ENCODE peak calls at places on chromosomes 16 and 17, in nine cellular contexts. E is endothelial cell of umbilical vein; I is AG04450; P is adrenal gland; Q is CD8-positive, alpha-beta T cell; N is heart right ventricle; C is left ventricle myocardium inferior; G is ascending aorta; J is osteoblast. T is an unnamed sample.

GRCh38 chr16:19040400-19040799 is 27.0 kb upstream of the COQ7 start:
- DNase-seq in E (no peak), I (no peak), P (no peak), Q (no peak), N (no peak), C (no peak), G (no peak), J (no peak), T (no peak)

GRCh38 chr17:27746881-27747280 is 53.4 kb downstream of the NOS2 start:
- DNase-seq in E (no peak), I (no peak), P (no peak), Q (no peak), N (no peak), C (no peak), G (no peak), J (no peak), T (no peak)

GRCh38 chr16:50384500-50385122 is 15.8 kb upstream of the BRD7 start:
- DNase-seq in E (no peak), I (no peak), P (no peak), Q (no peak), N (no peak), C (no peak), G (no peak), J (no peak), T (no peak)

GRCh38 chr17:50806141-50806643 is 29.2 kb upstream of the WFIKKN2 start:
- DNase-seq in E (no peak), I (no peak), P (no peak), Q (no peak), N (no peak), C (no peak), G (no peak), J (peak; percentile 84), T (no peak)

GRCh38 chr17:11948791-11949190 is 48.5 kb downstream of the ZNF18 start:
- DNase-seq in E (no peak), I (peak; percentile 62), P (peak; percentile 83), Q (no peak), N (no peak), C (no peak), G (no peak), J (peak; percentile 92), T (no peak)

GRCh38 chr17:60901806-60902205 is 224.2 kb downstream of the BCAS3 start:
- DNase-seq in E (peak; percentile 7), I (peak; percentile 8), P (no peak), Q (no peak), N (no peak), C (no peak), G (no peak), J (peak; percentile 45), T (no peak)

GRCh38 chr16:73385701-73386100 is 337.8 kb upstream of the ZFHX3 start:
- DNase-seq in E (no peak), I (no peak), P (no peak), Q (no peak), N (no peak), C (no peak), G (no peak), J (no peak), T (no peak)

GRCh38 chr17:34283571-34283970 is 2.0 kb upstream of the CCL11 start:
- DNase-seq in E (no peak), I (no peak), P (no peak), Q (no peak), N (no peak), C (no peak), G (no peak), J (no peak), T (no peak)

GRCh38 chr16:79372504-79373184 is 227.9 kb downstream of the MAF start:
- DNase-seq in E (no peak), I (no peak), P (peak; percentile 23), Q (peak; percentile 11), N (no peak), C (no peak), G (no peak), J (no peak), T (no peak)

GRCh38 chr16:11135167-11135973 is 120.6 kb downstream of the SOCS1 start:
- DNase-seq in E (no peak), I (no peak), P (peak; percentile 24), Q (no peak), N (no peak), C (no peak), G (no peak), J (peak; percentile 37), T (no peak)

GRCh38 chr17:17537311-17538099 is 41.3 kb upstream of the RASD1 start:
- DNase-seq in E (no peak), I (no peak), P (peak; percentile 28), Q (no peak), N (no peak), C (no peak), G (no peak), J (no peak), T (no peak)

GRCh38 chr16:785563-786535 is 2.3 kb downstream of the RPUSD1 start:
- DNase-seq in E (peak; percentile 26), I (no peak), P (peak; percentile 76), Q (peak; percentile 64), N (peak; percentile 75), C (peak; percentile 66), G (no peak), J (peak; percentile 99), T (peak; percentile 69)

GRCh38 chr17:61376931-61377838 is 22.5 kb upstream of the TBX2 start:
- DNase-seq in E (no peak), I (no peak), P (no peak), Q (no peak), N (no peak), C (no peak), G (no peak), J (peak; percentile 30), T (no peak)

GRCh38 chr17:72383053-72383847 is 262.4 kb downstream of the SOX9 start:
- DNase-seq in E (no peak), I (no peak), P (peak; percentile 8), Q (no peak), N (peak; percentile 63), C (peak; percentile 68), G (no peak), J (peak; percentile 38), T (no peak)

GRCh38 chr16:11094838-11095565 is 150.6 kb downstream of the CLEC16A start:
- DNase-seq in E (no peak), I (no peak), P (no peak), Q (no peak), N (no peak), C (no peak), G (no peak), J (no peak), T (peak; percentile 61)

GRCh38 chr17:54744750-54745149 is 155.9 kb upstream of the TOM1L1 start:
- DNase-seq in E (no peak), I (no peak), P (no peak), Q (no peak), N (no peak), C (no peak), G (no peak), J (no peak), T (no peak)

GRCh38 chr16:20049831-20050230 is 23.9 kb downstream of the GPR139 start:
- DNase-seq in E (no peak), I (no peak), P (no peak), Q (no peak), N (no peak), C (no peak), G (no peak), J (no peak), T (no peak)

GRCh38 chr17:40694584-40694983 is 9.0 kb downstream of the KRT24 start:
- DNase-seq in E (no peak), I (no peak), P (no peak), Q (no peak), N (no peak), C (no peak), G (no peak), J (peak; percentile 22), T (no peak)

GRCh38 chr17:19390951-19391350 is 4.0 kb upstream of the MFAP4 start:
- DNase-seq in E (no peak), I (no peak), P (no peak), Q (no peak), N (no peak), C (no peak), G (no peak), J (no peak), T (no peak)
- H3K27ac ChIP-seq in E (no peak overlapping the region), I (no peak overlapping the region), P (no peak overlapping the region), Q (no peak overlapping the region), N (no peak overlapping the region), C (no peak overlapping the region), G (peak overlapping the region; percentile 98), J (no peak overlapping the region), T (no peak overlapping the region)

GRCh38 chr16:85649978-85650863 is 37.1 kb downstream of the GSE1 start:
- DNase-seq in E (no peak), I (no peak), P (peak; percentile 57), Q (no peak), N (no peak), C (no peak), G (no peak), J (no peak), T (no peak)
- H3K27ac ChIP-seq in E (no peak overlapping the region), I (no peak overlapping the region), P (peak overlapping the region; percentile 88), Q (no peak overlapping the region), N (no peak overlapping the region), C (no peak overlapping the region), G (no peak overlapping the region), J (no peak overlapping the region), T (no peak overlapping the region)

DNA sequence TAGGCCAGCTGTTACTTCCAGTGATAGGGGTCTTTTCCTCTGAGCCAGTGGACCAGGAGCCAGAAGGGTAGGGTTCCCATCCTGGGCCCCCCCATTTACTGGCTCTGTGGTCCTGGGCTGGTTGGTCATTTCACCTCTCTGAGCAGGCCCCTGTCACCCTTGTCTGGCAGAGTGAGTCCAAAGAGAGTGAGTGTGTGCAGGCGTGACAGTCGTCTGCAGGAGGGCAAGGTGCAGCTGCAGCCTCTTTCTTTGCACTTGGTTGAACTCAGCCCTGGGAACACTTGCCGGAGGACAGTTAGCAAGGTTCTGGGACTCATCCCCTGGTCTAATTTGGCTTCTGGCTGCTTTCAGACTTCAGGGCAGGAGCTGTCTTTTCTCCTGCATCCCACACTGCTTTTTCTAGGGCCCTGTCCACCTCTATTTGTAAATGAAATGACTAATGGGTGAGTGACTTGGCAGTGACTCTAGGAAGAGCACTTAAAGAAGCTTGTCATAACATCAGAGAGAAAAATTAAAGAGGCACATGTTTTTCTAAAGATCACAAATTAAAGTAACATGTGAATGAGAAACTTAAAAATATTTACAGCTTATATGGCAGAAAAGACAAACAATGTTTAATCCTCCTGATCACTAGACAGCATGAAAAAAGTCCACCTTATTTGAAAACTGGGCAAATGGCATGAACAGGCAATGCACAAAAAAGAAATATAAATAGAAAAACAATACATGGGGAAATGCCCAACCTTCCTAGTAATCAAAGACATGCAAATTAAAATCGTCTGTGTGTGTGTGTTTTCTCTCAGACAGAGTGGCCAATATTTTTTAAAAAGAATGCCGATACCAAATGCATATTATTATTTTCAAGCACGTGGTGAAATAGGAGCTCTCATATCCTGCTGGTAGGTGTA is 137.5 kb downstream of the NTN1 start:
- DNase-seq in E (no peak), I (no peak), P (no peak), Q (no peak), N (no peak), C (no peak), G (no peak), J (peak; percentile 15), T (no peak)
- H3K27ac ChIP-seq in E (no peak overlapping the region), I (no peak overlapping the region), P (no peak overlapping the region), Q (no peak overlapping the region), N (no peak overlapping the region), C (no peak overlapping the region), G (peak overlapping the region; percentile 54), J (no peak overlapping the region), T (no peak overlapping the region)

DNA sequence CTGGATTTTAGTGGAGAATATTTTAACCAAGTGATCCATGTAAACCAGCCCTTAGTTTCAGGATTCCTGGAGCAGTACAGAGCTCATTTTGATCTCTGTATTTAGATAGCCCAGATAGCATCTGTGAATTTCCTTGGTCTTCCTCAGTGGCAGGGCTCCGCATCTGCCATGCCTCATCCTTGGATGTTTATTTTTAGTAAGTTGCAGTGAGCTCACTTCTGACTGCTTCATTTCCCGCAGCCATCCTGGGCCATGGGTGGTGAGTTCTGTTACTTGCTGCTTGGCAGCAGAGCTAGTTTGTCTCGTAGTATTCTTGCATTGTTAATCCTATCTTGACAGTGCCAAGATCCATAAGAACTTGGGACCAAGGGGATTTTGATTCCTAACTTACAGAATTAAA is 33.7 kb downstream of the IST1 start:
- DNase-seq in E (peak; percentile 54), I (peak; percentile 68), P (peak; percentile 60), Q (no peak), N (no peak), C (no peak), G (no peak), J (peak; percentile 75), T (no peak)
- H3K27ac ChIP-seq in E (peak overlapping the region; percentile 75), I (no peak overlapping the region), P (peak overlapping the region; percentile 72), Q (no peak overlapping the region), N (peak overlapping the region; percentile 65), C (peak overlapping the region; percentile 83), G (peak overlapping the region; percentile 53), J (peak overlapping the region; percentile 65), T (no peak overlapping the region)